ENCODE peak calls at places on chromosomes 6 and 20, in five cellular contexts. Z is GM23338, D is H4, Y is ureter, T is endothelial cell. X is an unnamed sample.

GRCh38 chr6:101918476-101918875 is 525.0 kb downstream of the GRIK2 start:
- DNase-seq in Y (no peak), Z (no peak), T (no peak), D (no peak), X (no peak)

GRCh38 chr20:23287366-23288190 is 63.0 kb upstream of the NXT1 start:
- DNase-seq in Z (no peak), T (no peak), Y (no peak), D (no peak), X (no peak)

GRCh38 chr6:13924949-13925881 is at the start of gene RNF182:
- DNase-seq in Y (no peak), T (no peak), D (no peak), Z (peak; percentile 49), X (peak; percentile 34)

GRCh38 chr6:9851006-9851405 is 563.9 kb downstream of the TFAP2A start:
- DNase-seq in T (no peak), Y (no peak), D (no peak), Z (no peak), X (no peak)

GRCh38 chr6:35044145-35044745 is 96.9 kb downstream of the TCP11 start:
- DNase-seq in Z (peak; percentile 36), T (no peak), Y (no peak), D (no peak), X (peak; percentile 67)

GRCh38 chr20:45946149-45946970 is 11.9 kb downstream of the PCIF1 start:
- DNase-seq in D (no peak), Z (no peak), Y (no peak), T (no peak), X (no peak)

GRCh38 chr20:49937023-49937929 is 1.1 kb downstream of the RNF114 start:
- DNase-seq in T (no peak), Z (peak; percentile 25), D (no peak), Y (no peak), X (no peak)

GRCh38 chr6:111591370-111591900 is 14.2 kb downstream of the TRAF3IP2 start:
- DNase-seq in T (no peak), Y (peak; percentile 93), D (peak; percentile 94), Z (no peak), X (no peak)

GRCh38 chr20:24837721-24838456 is 111.2 kb upstream of the CST7 start:
- DNase-seq in Z (no peak), Y (no peak), T (no peak), D (no peak), X (no peak)

GRCh38 chr6:56862415-56863175 is 92.3 kb upstream of the BEND6 start:
- DNase-seq in T (no peak), Y (no peak), D (no peak), Z (no peak), X (no peak)

GRCh38 chr6:33375143-33375649 is 16.4 kb upstream of the KIFC1 start:
- DNase-seq in T (no peak), Y (peak; percentile 82), D (peak; percentile 77), Z (no peak), X (no peak)

GRCh38 chr6:158313989-158314388 is 1.7 kb downstream of the TULP4 start:
- DNase-seq in T (no peak), Z (peak; percentile 24), D (no peak), Y (no peak), X (no peak)

GRCh38 chr20:17960927-17961599 is 7.5 kb downstream of the SNX5 start:
- DNase-seq in T (no peak), D (no peak), Y (no peak), Z (no peak), X (no peak)

GRCh38 chr6:49939993-49940498 is 23.9 kb downstream of the DEFB114 start:
- DNase-seq in Y (no peak), Z (peak; percentile 19), T (no peak), D (peak; percentile 62), X (no peak)

GRCh38 chr6:81962198-81962597 is 209.7 kb upstream of the TENT5A start:
- DNase-seq in Z (no peak), Y (no peak), D (no peak), T (no peak), X (no peak)

GRCh38 chr20:19621072-19621471 is 137.0 kb upstream of the RIN2 start:
- DNase-seq in Z (no peak), T (no peak), D (no peak), Y (no peak), X (no peak)

GRCh38 chr6:81093046-81093445 is 659.4 kb downstream of the TENT5A start:
- DNase-seq in Z (no peak), D (no peak), T (no peak), Y (no peak), X (no peak)

GRCh38 chr20:13990465-13990864 is at the start of gene SEL1L2:
- DNase-seq in Y (no peak), T (peak; percentile 29), D (peak; percentile 26), Z (peak; percentile 94), X (peak; percentile 93)

GRCh38 chr6:135423649-135424128 is 73.9 kb downstream of the AHI1 start:
- DNase-seq in Z (peak; percentile 63), Y (no peak), T (no peak), D (no peak), X (peak; percentile 39)

GRCh38 chr6:145009691-145010090 is 724.6 kb downstream of the UTRN start:
- DNase-seq in Y (no peak), T (no peak), D (no peak), Z (no peak), X (no peak)

GRCh38 chr20:33926425-33926824 is 67.3 kb upstream of the RALY start:
- DNase-seq in Z (no peak), T (no peak), Y (no peak), D (no peak), X (no peak)

GRCh38 chr6:64732888-64733287 is 974.1 kb downstream of the EYS start:
- DNase-seq in Z (peak; percentile 45), D (peak; percentile 62), Y (no peak), T (no peak), X (peak; percentile 28)

GRCh38 chr20:31666258-31667042 is 28.7 kb downstream of the COX4I2 start:
- DNase-seq in D (no peak), T (no peak), Y (peak; percentile 59), Z (no peak), X (peak; percentile 43)

GRCh38 chr20:21315138-21315537 is 12.0 kb downstream of the XRN2 start:
- DNase-seq in D (no peak), Z (no peak), T (no peak), Y (no peak), X (no peak)

GRCh38 chr6:43076093-43076927 is at the start of gene PTK7:
- DNase-seq in D (peak; percentile 47), Y (peak; percentile 62), Z (peak; percentile 97), T (peak; percentile 87), X (peak; percentile 96)

GRCh38 chr6:136408205-136408604 is 118.6 kb upstream of the BCLAF1 start:
- DNase-seq in Z (no peak), D (no peak), T (no peak), Y (no peak), X (no peak)

GRCh38 chr6:93416575-93417420 is 2.6 kb downstream of the EPHA7 start:
- DNase-seq in Y (peak; percentile 42), D (peak; percentile 18), T (peak; percentile 53), Z (peak; percentile 79), X (peak; percentile 79)

GRCh38 chr6:26538572-26538902 is 371 bp downstream of the HMGN4 start:
- DNase-seq in Z (peak; percentile 68), Y (no peak), D (no peak), T (no peak), X (peak; percentile 76)

GRCh38 chr6:165842291-165842936 is 179.4 kb upstream of the PDE10A start:
- DNase-seq in D (no peak), T (no peak), Y (no peak), Z (peak; percentile 75), X (no peak)

GRCh38 chr6:35665573-35665972 is 23.1 kb downstream of the FKBP5 start:
- DNase-seq in Y (no peak), Z (no peak), D (no peak), T (no peak), X (no peak)

GRCh38 chr6:127266892-127267741 is 453 bp downstream of the RNF146 start:
- DNase-seq in Y (no peak), Z (peak; percentile 61), T (peak; percentile 64), D (peak; percentile 13), X (peak; percentile 76)

GRCh38 chr6:53718597-53719460 is 53.3 kb upstream of the KLHL31 start:
- DNase-seq in Z (peak; percentile 91), Y (peak; percentile 57), T (peak; percentile 18), D (peak; percentile 74), X (peak; percentile 85)

GRCh38 chr6:28632326-28632851 is 106.7 kb downstream of the GPX5 start:
- DNase-seq in Z (no peak), T (no peak), Y (no peak), D (no peak), X (no peak)

GRCh38 chr6:109105681-109106080 is 10.4 kb downstream of the CEP57L1 start:
- DNase-seq in T (no peak), Y (no peak), D (no peak), Z (no peak), X (no peak)

GRCh38 chr20:3660262-3661059 is 2.7 kb downstream of the GFRA4 start:
- DNase-seq in Y (no peak), Z (peak; percentile 33), D (no peak), T (no peak), X (no peak)

GRCh38 chr20:36462440-36463211 is 78.7 kb upstream of the MYL9 start:
- DNase-seq in D (peak; percentile 31), Y (peak; percentile 70), T (no peak), Z (peak; percentile 54), X (peak; percentile 51)

GRCh38 chr6:130643361-130643760 is 183.8 kb upstream of the SMLR1 start:
- DNase-seq in Z (no peak), T (no peak), Y (no peak), D (no peak), X (no peak)

GRCh38 chr6:124441430-124441829 is 520.8 kb upstream of the RNF217 start:
- DNase-seq in Y (no peak), Z (no peak), T (no peak), D (no peak), X (no peak)

GRCh38 chr6:6362051-6362450 is 41.6 kb upstream of the F13A1 start:
- DNase-seq in Y (no peak), T (no peak), Z (no peak), D (no peak), X (no peak)

GRCh38 chr6:38436726-38437465 is 202.8 kb downstream of the BTBD9 start:
- DNase-seq in Y (no peak), Z (no peak), T (no peak), D (peak; percentile 50), X (peak; percentile 12)